ENCODE peak calls at places on chromosomes 1 and 21, in five cellular contexts. R is testis, S is AG10803, N is fibroblast of mammary gland, G is DND-41. J is an unnamed sample.

GRCh38 chr1:40844079-40844478 is 18.1 kb downstream of the CITED4 start:
- DNase-seq in R (no peak), S (no peak), N (no peak), G (no peak), J (no peak)

GRCh38 chr1:212283741-212284140 is 1.5 kb upstream of the PPP2R5A start:
- DNase-seq in R (no peak), S (no peak), N (no peak), G (no peak), J (no peak)

GRCh38 chr1:218679988-218680743 is 335.0 kb downstream of the TGFB2 start:
- DNase-seq in R (no peak), S (no peak), N (no peak), G (no peak), J (peak)

GRCh38 chr1:82269466-82269865 is 468.7 kb downstream of the ADGRL2 start:
- DNase-seq in R (no peak), S (no peak), N (peak), G (no peak), J (peak)

GRCh38 chr1:16231331-16232315 is 5.4 kb downstream of the CPLANE2 start:
- DNase-seq in R (no peak), S (no peak), N (no peak), G (no peak), J (no peak)

GRCh38 chr1:186617860-186618780 is 62.1 kb downstream of the PTGS2 start:
- DNase-seq in R (peak), S (peak), N (peak), G (peak), J (peak)

GRCh38 chr1:224525411-224526040 is 90.6 kb upstream of the CNIH3 start:
- DNase-seq in R (no peak), S (peak), N (peak), G (no peak), J (no peak)

GRCh38 chr1:203426870-203427269 is 48.7 kb upstream of the PRELP start:
- DNase-seq in R (no peak), S (no peak), N (no peak), G (no peak), J (no peak)

GRCh38 chr1:180953791-180954721 is 41.4 kb downstream of the KIAA1614 start:
- DNase-seq in R (peak), S (peak), N (peak), G (no peak), J (peak)

GRCh38 chr21:28793043-28793442 is 199.6 kb downstream of the LTN1 start:
- DNase-seq in R (no peak), S (peak), N (peak), G (no peak), J (peak)

GRCh38 chr1:91582431-91582921 is 81.8 kb downstream of the CDC7 start:
- DNase-seq in R (peak), S (peak), N (peak), G (no peak), J (peak)

GRCh38 chr1:232136136-232136535 is 493.8 kb downstream of the SIPA1L2 start:
- DNase-seq in R (no peak), S (no peak), N (no peak), G (no peak), J (no peak)

GRCh38 chr1:25194576-25195020 is 37.7 kb downstream of the SYF2 start:
- DNase-seq in R (no peak), S (no peak), N (no peak), G (no peak), J (no peak)

GRCh38 chr1:51518730-51519047 is 377 bp downstream of the EPS15 start:
- DNase-seq in R (no peak), S (no peak), N (no peak), G (peak), J (peak)

GRCh38 chr1:29441916-29442668 is 205.8 kb downstream of the PTPRU start:
- DNase-seq in R (no peak), S (no peak), N (no peak), G (no peak), J (no peak)

GRCh38 chr1:246647113-246647512 is 77.1 kb upstream of the SCCPDH start:
- DNase-seq in R (peak), S (peak), N (peak), G (no peak), J (peak)
- TF ChIP-seq CTCF in R (peak), S (peak), N (peak), G (peak), J (peak)

GRCh38 chr1:241998950-241999495 is at the start of gene MAP1LC3C:
- DNase-seq in R (no peak), S (no peak), N (no peak), G (no peak), J (no peak)
- H3K4me3 ChIP-seq in R (peak), S (peak), N (peak), G (no peak), J (peak)

GRCh38 chr1:42957229-42957879 is 1.3 kb downstream of the SLC2A1 start:
- DNase-seq in R (no peak), S (no peak), N (no peak), G (peak), J (no peak)
- TF ChIP-seq CTCF in R (no peak), S (no peak), N (no peak), G (no peak), J (no peak)

GRCh38 chr1:183633676-183634343 is 1.8 kb downstream of the ARPC5 start:
- DNase-seq in R (peak), S (peak), N (peak), G (peak), J (peak)

GRCh38 chr1:183634429-183635065 is 1.0 kb downstream of the ARPC5 start:
- DNase-seq in R (no peak), S (no peak), N (no peak), G (no peak), J (no peak)

GRCh38 chr1:183632087-183632486 is 3.5 kb downstream of the ARPC5 start:
- DNase-seq in R (no peak), S (peak), N (peak), G (no peak), J (peak)

GRCh38 chr1:183635112-183635605 is 424 bp downstream of the ARPC5 start:
- DNase-seq in R (peak), S (peak), N (no peak), G (peak), J (peak)

GRCh38 chr1:183632964-183633363 is 2.6 kb downstream of the ARPC5 start:
- DNase-seq in R (no peak), S (no peak), N (no peak), G (peak), J (peak)
- H3K4me3 ChIP-seq in R (peak), S (peak), N (peak), G (peak), J (peak)

DNA sequence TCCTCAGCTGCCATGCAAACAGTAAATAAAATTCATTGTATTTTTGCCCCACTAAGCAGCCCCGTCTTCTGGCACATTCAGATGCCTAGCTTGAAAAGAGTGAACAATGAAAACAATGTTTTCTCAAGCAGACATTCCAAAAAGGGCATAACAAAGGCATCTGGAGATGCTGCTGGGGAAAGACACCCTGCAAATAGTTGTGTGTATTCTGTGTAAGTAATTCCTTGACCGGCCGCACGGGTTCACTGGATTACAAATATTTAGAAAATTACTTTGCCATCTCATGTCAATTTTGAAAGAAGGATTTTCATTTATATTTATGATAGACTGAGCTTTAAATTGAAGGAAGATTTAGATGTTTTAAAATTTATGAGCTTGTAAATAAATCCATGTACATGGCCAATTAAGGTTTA is 142.2 kb downstream of the SLC45A1 start:
- DNase-seq in R (no peak), S (peak), N (no peak), G (no peak), J (peak)
- TF ChIP-seq CTCF in R (no peak), S (peak), N (no peak), G (no peak), J (peak)

GRCh38 chr1:1232801-1233566 is 947 bp downstream of the B3GALT6 start:
- DNase-seq in R (no peak), S (no peak), N (no peak), G (no peak), J (no peak)
- H3K4me3 ChIP-seq in R (peak), S (peak), N (no peak), G (peak), J (peak)